ENCODE peak calls at places on chromosomes 13 and 19, in eight cellular contexts. W is effector memory CD4-positive, alpha-beta T cell; V is HAP-1; K is esophagus squamous epithelium; X is pancreas; I is lower lobe of right lung; H is stomach; U is uterus. Q is an unnamed sample. For H3K9me3, the result is how much of the 10 kb centered on the place peaks cover.

GRCh38 chr19:40598918-40599307 is 2.3 kb upstream of the LTBP4 start:
- DNase-seq in W (no peak), V (no peak), K (no peak), X (no peak), I (no peak), H (no peak), U (no peak), Q (no peak)

GRCh38 chr19:18972301-18972831 is 31.3 kb upstream of the HOMER3 start:
- DNase-seq in W (no peak), V (peak), K (no peak), X (no peak), I (no peak), H (no peak), U (no peak), Q (no peak)

GRCh38 chr19:6774821-6775707 is 2.6 kb downstream of the VAV1 start:
- DNase-seq in W (no peak), V (no peak), K (no peak), X (no peak), I (no peak), H (no peak), U (no peak), Q (no peak)

GRCh38 chr13:93957371-93957770 is 522.1 kb downstream of the DCT start:
- DNase-seq in W (no peak), V (no peak), K (no peak), X (no peak), I (no peak), H (no peak), U (no peak), Q (no peak)

GRCh38 chr13:93309886-93310520 is 83.4 kb downstream of the GPC6 start:
- DNase-seq in W (no peak), V (peak), K (no peak), X (no peak), I (no peak), H (no peak), U (no peak), Q (no peak)

GRCh38 chr19:35037716-35038622 is 3.6 kb upstream of the HPN start:
- DNase-seq in W (no peak), V (no peak), K (no peak), X (no peak), I (no peak), H (no peak), U (no peak), Q (no peak)

GRCh38 chr19:45528744-45529453 is 21.6 kb downstream of the VASP start:
- DNase-seq in W (no peak), V (no peak), K (no peak), X (peak), I (peak), H (peak), U (no peak), Q (no peak)

GRCh38 chr19:18775586-18776287 is 15.4 kb downstream of the COMP start:
- DNase-seq in W (no peak), V (no peak), K (no peak), X (peak), I (no peak), H (no peak), U (no peak), Q (no peak)

GRCh38 chr13:37132211-37132610 is 26.7 kb upstream of the CSNK1A1L start:
- DNase-seq in W (no peak), V (no peak), K (no peak), X (no peak), I (no peak), H (no peak), U (no peak), Q (no peak)

DNA sequence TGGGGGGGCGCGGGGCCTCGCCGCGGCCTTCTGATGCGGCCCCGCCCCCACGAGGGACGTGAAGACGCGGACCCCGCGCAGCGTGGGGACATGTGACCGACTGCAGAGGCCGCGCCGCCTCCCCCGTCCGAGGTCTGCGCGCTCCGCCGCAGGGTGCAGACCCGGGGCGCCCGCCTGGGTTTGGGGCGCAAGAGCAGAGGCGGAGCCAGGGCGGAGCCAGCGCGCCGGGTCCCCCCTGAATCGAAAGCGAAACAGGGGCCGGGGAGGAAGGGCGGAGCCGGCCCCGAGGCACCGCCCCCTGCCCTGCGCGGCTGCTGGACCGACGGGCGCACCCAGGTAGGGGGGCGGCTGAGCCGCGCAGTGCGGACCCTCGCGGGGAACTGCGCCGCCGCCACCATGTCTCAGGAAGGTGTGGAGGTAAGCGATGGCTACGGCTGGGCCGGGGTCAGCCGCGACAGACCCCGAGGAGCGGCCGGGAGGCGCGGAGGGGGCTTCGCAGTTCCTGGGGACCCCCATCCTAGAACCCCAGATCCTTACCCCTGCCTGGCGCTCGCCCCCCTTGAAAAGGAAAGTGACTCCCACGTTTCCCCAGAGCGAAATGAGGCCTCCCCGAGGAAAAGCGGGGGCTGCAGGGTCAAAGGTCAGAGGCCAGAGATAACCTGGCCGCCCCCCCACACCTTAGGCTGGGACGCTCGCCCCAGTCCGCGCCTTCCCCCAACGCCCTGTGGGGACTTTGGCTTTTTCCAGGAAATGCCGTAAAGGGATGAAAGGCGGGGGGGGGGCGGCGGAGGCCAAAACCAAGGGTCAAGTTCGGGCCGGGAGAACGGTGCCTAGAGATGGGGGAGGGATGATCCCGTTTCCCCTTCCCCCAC is at the start of gene SHFL:
- DNase-seq in W (peak), V (no peak), K (no peak), X (peak), I (peak), H (peak), U (peak), Q (peak)
- H3K9me3 ChIP-seq in W (under half), V (under half), K (under half), X (under half), I (under half), H (under half), U (under half), Q (under half)

DNA sequence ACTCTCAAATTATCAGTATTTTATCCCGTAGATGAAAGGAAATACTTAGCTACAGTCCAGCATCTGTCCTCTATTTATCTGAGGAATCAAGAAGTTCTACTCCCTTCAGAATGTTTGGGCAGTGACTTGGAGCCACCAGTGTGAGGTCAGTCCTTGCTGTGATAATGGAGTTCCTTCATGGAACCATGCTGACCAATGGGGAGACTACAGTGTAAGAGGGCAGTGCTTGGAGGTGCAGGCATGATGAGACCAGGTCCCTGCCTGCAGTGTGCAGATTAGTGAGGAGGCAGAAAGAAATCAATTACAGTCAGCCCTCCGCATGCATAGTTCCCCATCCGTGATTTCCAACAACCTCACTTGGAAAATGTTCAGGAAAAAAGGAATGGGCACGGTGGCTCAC is at the start of gene C19orf18:
- DNase-seq in W (no peak), V (no peak), K (no peak), X (no peak), I (no peak), H (no peak), U (no peak), Q (no peak)
- H3K9me3 ChIP-seq in W (half or more), V (under half), K (under half), X (under half), I (half or more), H (half or more), U (half or more), Q (half or more)

GRCh38 chr19:56837492-56837891 is 3.0 kb downstream of the PEG3 start:
- DNase-seq in W (no peak), V (no peak), K (no peak), X (peak), I (peak), H (peak), U (peak), Q (peak)

GRCh38 chr19:56837892-56838679 is 2.4 kb downstream of the PEG3 start:
- DNase-seq in W (no peak), V (no peak), K (no peak), X (peak), I (peak), H (no peak), U (peak), Q (peak)

GRCh38 chr19:56836059-56836458 is 4.5 kb downstream of the PEG3 start:
- DNase-seq in W (no peak), V (no peak), K (no peak), X (no peak), I (no peak), H (no peak), U (no peak), Q (no peak)

GRCh38 chr19:56838680-56838929 is 1.9 kb downstream of the PEG3 start:
- DNase-seq in W (no peak), V (no peak), K (no peak), X (no peak), I (no peak), H (no peak), U (no peak), Q (no peak)

GRCh38 chr19:56837004-56837403 is 3.5 kb downstream of the PEG3 start:
- DNase-seq in W (no peak), V (no peak), K (no peak), X (no peak), I (no peak), H (no peak), U (peak), Q (no peak)
- H3K9me3 ChIP-seq in W (under half), V (under half), K (under half), X (under half), I (under half), H (half or more), U (under half), Q (under half)

DNA sequence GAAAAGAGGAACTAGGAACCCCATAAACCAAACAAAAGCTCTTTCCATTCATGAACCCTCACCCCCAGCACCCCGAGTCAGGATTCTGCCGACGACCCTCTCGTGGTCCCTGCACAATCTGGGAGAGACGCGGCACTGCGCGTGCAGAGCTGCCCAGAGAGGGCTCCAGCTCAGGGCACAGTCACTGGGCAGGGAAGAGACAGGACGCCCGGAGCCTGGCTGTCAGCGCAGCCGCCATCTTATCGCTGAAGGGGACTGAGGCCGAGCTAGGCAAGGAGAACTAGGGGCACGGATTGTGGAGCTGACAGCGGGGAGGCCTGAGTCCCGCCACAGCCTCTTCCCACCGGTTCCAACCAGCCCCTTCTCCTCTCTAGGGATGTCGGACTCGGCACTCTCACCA is 349 bp downstream of the ZNF98 start:
- DNase-seq in W (no peak), V (no peak), K (no peak), X (no peak), I (no peak), H (no peak), U (no peak), Q (no peak)
- H3K9me3 ChIP-seq in W (under half), V (under half), K (under half), X (under half), I (under half), H (half or more), U (under half), Q (under half)

GRCh38 chr13:80742027-80742426 is 401.1 kb upstream of the SPRY2 start:
- DNase-seq in W (no peak), V (no peak), K (no peak), X (no peak), I (no peak), H (no peak), U (no peak), Q (no peak)
- H3K9me3 ChIP-seq in W (under half), V (under half), K (under half), X (under half), I (under half), H (under half), U (under half), Q (under half)

GRCh38 chr19:56098731-56099577 is 22.1 kb downstream of the ZNF787 start:
- DNase-seq in W (no peak), V (no peak), K (no peak), X (peak), I (no peak), H (no peak), U (no peak), Q (no peak)
- H3K9me3 ChIP-seq in W (under half), V (under half), K (under half), X (under half), I (under half), H (under half), U (under half), Q (under half)